ENCODE peak calls at places on chromosomes 11 and 22, in four cellular contexts. I is IMR-90, G is neural progenitor cell, N is lower lobe of right lung. S is an unnamed sample. For H3K36me3, the result is how much of the 10 kb centered on the place peaks cover.

GRCh38 chr11:134519390-134519750 is 107.3 kb upstream of the B3GAT1 start:
- DNase-seq in I (no peak), G (no peak), N (no peak), S (no peak)

GRCh38 chr22:43829904-43830851 is 18.1 kb upstream of the EFCAB6 start:
- DNase-seq in I (peak), G (no peak), N (peak), S (no peak)

GRCh38 chr22:27270818-27271510 is 530.6 kb downstream of the MN1 start:
- DNase-seq in I (no peak), G (peak), N (no peak), S (no peak)

GRCh38 chr11:63020671-63021255 is 5.1 kb upstream of the SLC22A8 start:
- DNase-seq in I (no peak), G (peak), N (no peak), S (no peak)

GRCh38 chr22:20130739-20131592 is 638 bp upstream of the ZDHHC8 start:
- DNase-seq in I (peak), G (peak), N (peak), S (peak)

GRCh38 chr11:2691991-2692841 is 7.6 kb downstream of the KCNQ1OT1 start:
- DNase-seq in I (no peak), G (peak), N (no peak), S (no peak)

GRCh38 chr11:101466352-101466751 is 117.5 kb downstream of the TRPC6 start:
- DNase-seq in I (no peak), G (peak), N (no peak), S (no peak)

GRCh38 chr11:74926304-74927030 is 22.4 kb downstream of the XRRA1 start:
- DNase-seq in I (peak), G (no peak), N (no peak), S (peak)

GRCh38 chr11:71096751-71097388 is 155.5 kb downstream of the SHANK2 start:
- DNase-seq in I (peak), G (no peak), N (no peak), S (no peak)

GRCh38 chr11:21582791-21583190 is 610.1 kb upstream of the ANO5 start:
- DNase-seq in I (no peak), G (no peak), N (no peak), S (no peak)

GRCh38 chr11:68792400-68792955 is 41.2 kb upstream of the TESMIN start:
- DNase-seq in I (peak), G (no peak), N (no peak), S (peak)

GRCh38 chr22:44033287-44033686 is 9.2 kb downstream of the PARVB start:
- DNase-seq in I (no peak), G (no peak), N (peak), S (no peak)

GRCh38 chr11:63375434-63375833 is 5.8 kb downstream of the SLC22A9 start:
- DNase-seq in I (no peak), G (no peak), N (no peak), S (no peak)

GRCh38 chr11:47572715-47573255 is 6.0 kb downstream of the KBTBD4 start:
- DNase-seq in I (no peak), G (no peak), N (peak), S (no peak)

GRCh38 chr11:48028909-48029685 is 48.7 kb downstream of the PTPRJ start:
- DNase-seq in I (peak), G (no peak), N (no peak), S (no peak)

GRCh38 chr22:46388647-46389046 is 53.1 kb downstream of the TRMU start:
- DNase-seq in I (no peak), G (no peak), N (no peak), S (no peak)

GRCh38 chr11:111963786-111964385 is 26.7 kb downstream of the DIXDC1 start:
- DNase-seq in I (peak), G (no peak), N (no peak), S (no peak)

DNA sequence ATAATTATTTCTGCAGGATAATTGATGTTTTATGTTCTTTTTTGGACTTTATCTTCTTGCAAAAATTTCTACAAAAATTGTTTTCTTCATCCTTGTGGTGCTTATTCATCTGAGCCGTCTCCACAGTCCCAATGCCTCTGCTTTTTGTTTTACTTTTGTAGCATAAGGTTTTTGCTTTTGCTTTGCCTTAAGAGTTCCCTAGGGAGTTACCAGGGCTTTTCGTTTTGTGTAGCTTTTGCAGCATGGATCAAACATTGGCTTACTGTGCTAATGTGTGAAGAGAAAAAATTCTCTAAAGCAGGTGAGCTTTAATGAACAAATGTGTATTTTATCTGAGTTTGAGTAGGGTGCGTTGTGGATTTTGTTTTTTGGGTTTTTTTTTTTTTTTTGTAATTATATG is 11.8 kb downstream of the XBP1 start:
- DNase-seq in I (no peak), G (no peak), N (no peak), S (no peak)
- H3K36me3 ChIP-seq in I (under half), G (under half), N (half or more), S (under half)

DNA sequence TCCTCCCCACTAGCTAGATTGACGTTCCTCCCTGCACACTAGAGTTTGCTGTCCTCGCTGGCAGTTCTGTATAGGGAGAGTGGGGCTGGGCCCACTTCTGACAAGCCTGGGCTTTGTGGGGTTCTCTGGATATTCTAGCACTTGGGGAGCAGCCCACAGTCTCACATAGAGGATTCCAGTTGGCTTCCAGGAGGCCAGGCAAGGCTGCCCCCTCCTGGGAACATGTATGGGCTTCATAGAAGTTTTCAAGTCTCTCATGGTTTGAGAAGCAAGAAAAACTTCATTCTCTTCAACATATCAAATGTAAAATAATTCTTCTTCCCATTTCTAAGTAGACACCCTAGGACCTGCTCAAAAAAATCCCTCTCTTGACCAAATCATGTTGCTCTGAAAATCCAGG is 87.5 kb downstream of the NAV2 start:
- DNase-seq in I (no peak), G (no peak), N (no peak), S (no peak)
- TF ChIP-seq CTCF in I (peak), G (peak), N (peak), S (peak)

DNA sequence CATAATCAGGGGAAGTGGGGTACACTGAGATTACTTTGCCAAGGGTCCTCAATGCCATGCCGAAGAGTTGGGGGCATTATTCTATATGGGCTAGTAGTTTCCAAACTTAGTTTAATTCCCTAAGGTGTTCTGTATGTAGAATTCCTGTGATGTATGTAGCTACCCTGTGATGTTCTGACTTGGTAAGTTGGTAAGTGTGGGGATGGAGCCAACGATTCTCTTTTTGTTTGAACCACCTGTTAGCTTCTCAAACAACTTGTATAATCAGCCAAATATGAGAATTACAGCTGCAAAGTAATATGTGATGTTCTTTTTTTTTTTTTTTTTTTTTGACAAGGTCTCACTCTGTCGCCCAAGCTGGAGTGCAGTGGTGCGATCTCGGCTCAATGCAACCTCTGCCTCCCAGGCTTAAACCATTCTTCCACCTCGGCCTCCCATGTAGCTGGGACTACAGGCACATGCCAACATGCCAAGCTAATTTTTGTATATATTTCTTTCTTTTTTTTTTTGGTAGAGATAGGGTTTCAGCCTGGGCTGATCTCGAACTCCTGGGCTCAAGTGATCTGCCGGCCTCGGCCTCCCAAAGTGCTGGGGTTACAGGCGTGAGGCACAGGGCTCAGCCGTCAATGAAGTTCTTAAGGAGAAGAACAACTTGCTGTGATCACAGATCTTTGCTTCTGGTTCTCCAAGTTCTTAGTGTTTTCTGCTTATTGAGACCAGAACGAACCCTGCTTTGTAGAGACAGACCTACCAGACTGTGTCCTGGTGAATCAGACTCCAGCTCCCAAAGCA is 315.2 kb upstream of the CCDC90B start:
- DNase-seq in I (no peak), G (no peak), N (no peak), S (no peak)
- H3K27ac ChIP-seq in I (no peak), G (no peak), N (no peak), S (no peak)

GRCh38 chr11:31801298-31801702 is 9.8 kb downstream of the PAX6 start:
- DNase-seq in I (no peak), G (peak), N (no peak), S (no peak)
- H3K36me3 ChIP-seq in I (under half), G (under half), N (under half), S (under half)

GRCh38 chr11:102761646-102762238 is 18.7 kb downstream of the MMP10 start:
- DNase-seq in I (no peak), G (no peak), N (no peak), S (peak)
- TF ChIP-seq CTCF in I (no peak), G (no peak), N (no peak), S (no peak)